ENCODE peak calls at places on chromosomes 13 and 19, in nine cellular contexts. One of them, this sample, is unnamed.

GRCh38 chr19:38335949-38336637 is 463 bp downstream of the CATSPERG start:
- DNase-seq in tibial artery: peak; percentile 97
- DNase-seq in CD8-positive, alpha-beta memory T cell: peak; percentile 93
- DNase-seq in heart left ventricle: peak; percentile 94
- DNase-seq in brain microvascular endothelial cell: peak; percentile 93
- DNase-seq in MM.1S: peak; percentile 96
- DNase-seq in GM23338: peak; percentile 98
- DNase-seq in substantia nigra: peak; percentile 87
- DNase-seq in aorta: peak; percentile 98
- DNase-seq in this sample: peak; percentile 96

GRCh38 chr19:29923653-29924052 is 18.4 kb upstream of the URI1 start:
- DNase-seq in heart left ventricle: no peak
- DNase-seq in substantia nigra: no peak
- DNase-seq in brain microvascular endothelial cell: no peak
- DNase-seq in aorta: no peak
- DNase-seq in GM23338: no peak
- DNase-seq in MM.1S: no peak
- DNase-seq in CD8-positive, alpha-beta memory T cell: no peak
- DNase-seq in tibial artery: no peak
- DNase-seq in this sample: no peak

GRCh38 chr19:5193192-5193591 is 147.4 kb downstream of the PTPRS start:
- DNase-seq in MM.1S: no peak
- DNase-seq in tibial artery: no peak
- DNase-seq in aorta: no peak
- DNase-seq in GM23338: peak; percentile 80
- DNase-seq in heart left ventricle: no peak
- DNase-seq in brain microvascular endothelial cell: no peak
- DNase-seq in CD8-positive, alpha-beta memory T cell: no peak
- DNase-seq in substantia nigra: peak; percentile 15
- DNase-seq in this sample: peak; percentile 98

GRCh38 chr19:40465025-40465780 is at the start of gene BLVRB:
- DNase-seq in brain microvascular endothelial cell: peak; percentile 58
- DNase-seq in aorta: no peak
- DNase-seq in heart left ventricle: no peak
- DNase-seq in CD8-positive, alpha-beta memory T cell: peak; percentile 14
- DNase-seq in tibial artery: no peak
- DNase-seq in GM23338: peak; percentile 19
- DNase-seq in MM.1S: peak; percentile 26
- DNase-seq in substantia nigra: no peak
- DNase-seq in this sample: no peak

GRCh38 chr19:33684550-33685303 is 63.0 kb downstream of the CHST8 start:
- DNase-seq in tibial artery: peak; percentile 39
- DNase-seq in aorta: peak; percentile 62
- DNase-seq in substantia nigra: no peak
- DNase-seq in CD8-positive, alpha-beta memory T cell: no peak
- DNase-seq in MM.1S: no peak
- DNase-seq in GM23338: no peak
- DNase-seq in heart left ventricle: no peak
- DNase-seq in brain microvascular endothelial cell: no peak
- DNase-seq in this sample: peak; percentile 54

GRCh38 chr13:98285317-98285716 is 108.2 kb upstream of the RNF113B start:
- DNase-seq in MM.1S: no peak
- DNase-seq in heart left ventricle: no peak
- DNase-seq in tibial artery: no peak
- DNase-seq in substantia nigra: no peak
- DNase-seq in brain microvascular endothelial cell: no peak
- DNase-seq in aorta: no peak
- DNase-seq in GM23338: no peak
- DNase-seq in CD8-positive, alpha-beta memory T cell: no peak
- DNase-seq in this sample: no peak

GRCh38 chr13:79393564-79394249 is 12.3 kb downstream of the RBM26 start:
- DNase-seq in brain microvascular endothelial cell: peak; percentile 45
- DNase-seq in substantia nigra: no peak
- DNase-seq in aorta: no peak
- DNase-seq in GM23338: no peak
- DNase-seq in tibial artery: no peak
- DNase-seq in MM.1S: peak; percentile 51
- DNase-seq in heart left ventricle: no peak
- DNase-seq in CD8-positive, alpha-beta memory T cell: no peak
- DNase-seq in this sample: no peak

GRCh38 chr19:1113986-1114483 is 10.2 kb downstream of the GPX4 start:
- DNase-seq in brain microvascular endothelial cell: no peak
- DNase-seq in tibial artery: no peak
- DNase-seq in substantia nigra: no peak
- DNase-seq in MM.1S: no peak
- DNase-seq in heart left ventricle: no peak
- DNase-seq in GM23338: no peak
- DNase-seq in aorta: no peak
- DNase-seq in CD8-positive, alpha-beta memory T cell: no peak
- DNase-seq in this sample: no peak

GRCh38 chr13:63864171-63864902 is 2448.7 kb upstream of the PCDH20 start:
- DNase-seq in tibial artery: no peak
- DNase-seq in CD8-positive, alpha-beta memory T cell: no peak
- DNase-seq in brain microvascular endothelial cell: no peak
- DNase-seq in aorta: no peak
- DNase-seq in MM.1S: no peak
- DNase-seq in substantia nigra: no peak
- DNase-seq in GM23338: peak; percentile 3
- DNase-seq in heart left ventricle: no peak
- DNase-seq in this sample: no peak

GRCh38 chr19:54478677-54479266 is 5.7 kb upstream of the CDC42EP5 start:
- DNase-seq in GM23338: peak; percentile 93
- DNase-seq in aorta: peak; percentile 41
- DNase-seq in tibial artery: no peak
- DNase-seq in MM.1S: peak; percentile 51
- DNase-seq in heart left ventricle: no peak
- DNase-seq in substantia nigra: no peak
- DNase-seq in CD8-positive, alpha-beta memory T cell: no peak
- DNase-seq in brain microvascular endothelial cell: no peak
- DNase-seq in this sample: peak; percentile 93

GRCh38 chr19:41753159-41753558 is 2.2 kb upstream of the CEACAM6 start:
- DNase-seq in aorta: peak; percentile 83
- DNase-seq in GM23338: peak; percentile 85
- DNase-seq in tibial artery: no peak
- DNase-seq in brain microvascular endothelial cell: peak; percentile 2
- DNase-seq in MM.1S: peak; percentile 50
- DNase-seq in CD8-positive, alpha-beta memory T cell: peak; percentile 66
- DNase-seq in substantia nigra: no peak
- DNase-seq in heart left ventricle: no peak
- DNase-seq in this sample: peak; percentile 50

GRCh38 chr13:29679357-29680050 is 84.0 kb upstream of the SLC7A1 start:
- DNase-seq in CD8-positive, alpha-beta memory T cell: no peak
- DNase-seq in MM.1S: no peak
- DNase-seq in substantia nigra: no peak
- DNase-seq in brain microvascular endothelial cell: no peak
- DNase-seq in GM23338: no peak
- DNase-seq in aorta: no peak
- DNase-seq in tibial artery: no peak
- DNase-seq in heart left ventricle: peak; percentile 53
- DNase-seq in this sample: no peak

DNA sequence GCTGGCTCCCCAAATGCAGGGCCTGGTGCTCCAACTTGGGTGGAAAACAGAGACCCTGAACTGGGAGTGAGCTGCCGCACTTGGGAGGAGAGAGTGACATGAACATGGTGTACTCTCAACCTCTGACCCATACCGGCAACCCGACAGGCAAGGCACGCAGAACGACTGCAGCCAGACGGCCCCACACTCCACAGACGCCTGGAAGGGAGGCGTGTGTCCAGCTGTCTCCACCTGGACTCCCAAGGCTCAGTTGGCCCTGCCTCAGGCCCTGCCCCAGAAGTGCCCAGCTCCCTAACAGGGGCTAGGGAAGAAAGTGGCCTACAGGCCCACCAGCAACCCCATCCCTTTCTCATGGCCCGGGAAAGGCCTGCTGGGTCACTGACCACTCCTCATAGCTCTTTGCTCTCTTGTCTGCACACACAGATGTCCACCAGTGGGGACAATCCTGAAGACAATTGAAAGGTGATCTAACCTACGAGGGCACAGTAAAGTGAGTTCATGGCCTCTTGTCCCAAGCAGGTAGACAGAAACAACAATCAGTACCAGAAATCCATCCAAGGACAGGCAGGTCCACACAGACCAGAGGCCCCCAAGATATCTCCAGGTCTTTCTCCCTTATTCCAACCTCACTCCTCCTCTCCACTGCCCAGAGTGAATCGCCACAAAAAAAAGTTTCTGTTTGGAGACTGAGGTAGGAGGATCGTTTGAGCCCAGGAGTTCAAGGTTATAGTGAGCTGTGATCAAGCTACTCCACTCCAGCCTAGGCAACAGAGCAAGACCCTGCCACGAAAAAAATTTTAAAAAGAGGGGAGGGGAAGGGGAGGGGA is 28.2 kb downstream of the ELL start:
- DNase-seq in tibial artery: no peak
- DNase-seq in aorta: no peak
- DNase-seq in brain microvascular endothelial cell: no peak
- DNase-seq in CD8-positive, alpha-beta memory T cell: no peak
- DNase-seq in MM.1S: no peak
- DNase-seq in heart left ventricle: no peak
- DNase-seq in substantia nigra: no peak
- DNase-seq in GM23338: no peak
- DNase-seq in this sample: no peak
- H3K27ac ChIP-seq in tibial artery: no peak overlapping the region
- H3K27ac ChIP-seq in aorta: no peak overlapping the region
- H3K27ac ChIP-seq in brain microvascular endothelial cell: no peak overlapping the region
- H3K27ac ChIP-seq in CD8-positive, alpha-beta memory T cell: peak overlapping the region; percentile 87
- H3K27ac ChIP-seq in MM.1S: no peak overlapping the region
- H3K27ac ChIP-seq in heart left ventricle: peak overlapping the region; percentile 73
- H3K27ac ChIP-seq in substantia nigra: no peak overlapping the region
- H3K27ac ChIP-seq in GM23338: no peak overlapping the region
- H3K27ac ChIP-seq in this sample: no peak overlapping the region

DNA sequence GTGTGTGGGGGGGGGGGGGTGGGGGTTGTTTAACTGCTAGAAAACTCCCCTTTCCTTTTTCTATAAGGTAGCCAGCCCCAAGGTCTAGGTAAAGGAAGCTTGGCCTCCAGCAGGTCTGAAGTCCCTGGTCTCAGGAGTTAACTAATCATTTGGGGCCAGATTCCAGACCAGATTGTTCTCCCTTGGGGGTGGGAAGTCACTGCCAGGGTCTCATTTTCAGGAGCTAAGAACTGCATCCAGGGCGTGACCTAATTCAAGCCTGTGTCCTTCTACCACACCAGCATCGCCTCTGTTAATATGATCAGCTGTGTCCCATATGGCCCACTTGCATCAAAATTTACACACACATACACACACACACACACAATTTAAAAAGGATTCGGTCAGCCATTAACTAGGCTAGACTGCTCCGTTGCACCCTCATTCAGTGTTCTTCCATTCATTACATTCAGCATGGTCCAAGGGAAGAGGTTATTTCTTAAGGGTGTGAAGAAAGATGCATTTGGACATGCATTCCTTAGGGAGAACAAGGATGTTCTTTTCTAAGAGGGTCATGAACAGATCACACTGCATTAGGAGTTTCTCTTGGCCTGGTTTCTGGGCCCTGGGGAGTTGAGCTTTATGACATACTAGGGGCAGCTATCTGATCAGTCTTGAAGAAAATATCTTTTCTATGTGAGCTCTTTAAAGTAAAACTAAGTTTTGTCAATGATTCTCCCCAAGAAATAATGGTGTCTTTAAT is 91.0 kb downstream of the FGF14 start:
- DNase-seq in MM.1S: no peak
- DNase-seq in substantia nigra: no peak
- DNase-seq in heart left ventricle: peak; percentile 9
- DNase-seq in brain microvascular endothelial cell: no peak
- DNase-seq in aorta: no peak
- DNase-seq in CD8-positive, alpha-beta memory T cell: no peak
- DNase-seq in tibial artery: peak; percentile 69
- DNase-seq in GM23338: no peak
- DNase-seq in this sample: no peak
- H3K27ac ChIP-seq in MM.1S: no peak overlapping the region
- H3K27ac ChIP-seq in substantia nigra: no peak overlapping the region
- H3K27ac ChIP-seq in heart left ventricle: peak overlapping the region; percentile 59
- H3K27ac ChIP-seq in brain microvascular endothelial cell: no peak overlapping the region
- H3K27ac ChIP-seq in aorta: peak overlapping the region; percentile 0
- H3K27ac ChIP-seq in CD8-positive, alpha-beta memory T cell: no peak overlapping the region
- H3K27ac ChIP-seq in tibial artery: no peak overlapping the region
- H3K27ac ChIP-seq in GM23338: no peak overlapping the region
- H3K27ac ChIP-seq in this sample: no peak overlapping the region

DNA sequence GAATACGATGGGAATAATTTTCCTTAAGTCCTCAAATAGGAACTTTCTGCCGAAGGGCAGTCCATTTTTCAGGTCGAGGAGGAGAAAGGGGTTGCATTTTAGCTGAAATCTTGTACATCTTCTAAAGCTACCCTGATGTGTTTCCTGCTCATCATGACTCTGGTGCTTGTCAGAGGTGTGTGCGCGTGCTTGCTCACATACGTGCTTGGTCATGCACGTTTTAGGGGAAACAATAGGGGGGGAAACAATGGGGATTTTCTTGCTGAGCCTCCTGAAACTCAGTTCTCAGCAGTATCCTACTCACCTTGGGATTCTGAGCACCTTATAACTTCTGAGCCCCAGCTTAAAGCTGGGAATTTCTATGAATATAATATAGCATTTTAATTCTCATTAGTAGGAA is 44.7 kb downstream of the TM9SF2 start:
- DNase-seq in tibial artery: no peak
- DNase-seq in CD8-positive, alpha-beta memory T cell: no peak
- DNase-seq in MM.1S: no peak
- DNase-seq in heart left ventricle: no peak
- DNase-seq in aorta: no peak
- DNase-seq in GM23338: no peak
- DNase-seq in substantia nigra: no peak
- DNase-seq in brain microvascular endothelial cell: no peak
- DNase-seq in this sample: peak; percentile 9
- H3K27ac ChIP-seq in tibial artery: no peak overlapping the region
- H3K27ac ChIP-seq in CD8-positive, alpha-beta memory T cell: no peak overlapping the region
- H3K27ac ChIP-seq in MM.1S: no peak overlapping the region
- H3K27ac ChIP-seq in heart left ventricle: no peak overlapping the region
- H3K27ac ChIP-seq in aorta: no peak overlapping the region
- H3K27ac ChIP-seq in GM23338: peak overlapping the region; percentile 46
- H3K27ac ChIP-seq in substantia nigra: no peak overlapping the region
- H3K27ac ChIP-seq in brain microvascular endothelial cell: no peak overlapping the region
- H3K27ac ChIP-seq in this sample: no peak overlapping the region

GRCh38 chr13:95296326-95296939 is 4.8 kb downstream of the ABCC4 start:
- DNase-seq in tibial artery: no peak
- DNase-seq in MM.1S: peak; percentile 28
- DNase-seq in heart left ventricle: peak; percentile 28
- DNase-seq in GM23338: peak; percentile 80
- DNase-seq in substantia nigra: no peak
- DNase-seq in brain microvascular endothelial cell: no peak
- DNase-seq in CD8-positive, alpha-beta memory T cell: no peak
- DNase-seq in aorta: no peak
- DNase-seq in this sample: peak; percentile 65

GRCh38 chr13:95298971-95299627 is 2.2 kb downstream of the ABCC4 start:
- DNase-seq in brain microvascular endothelial cell: peak; percentile 40
- DNase-seq in heart left ventricle: no peak
- DNase-seq in tibial artery: no peak
- DNase-seq in GM23338: no peak
- DNase-seq in aorta: no peak
- DNase-seq in substantia nigra: no peak
- DNase-seq in CD8-positive, alpha-beta memory T cell: no peak
- DNase-seq in MM.1S: no peak
- DNase-seq in this sample: no peak

GRCh38 chr13:95301135-95301946 is at the start of gene ABCC4:
- DNase-seq in MM.1S: peak; percentile 76
- DNase-seq in heart left ventricle: peak; percentile 66
- DNase-seq in CD8-positive, alpha-beta memory T cell: peak; percentile 12
- DNase-seq in brain microvascular endothelial cell: peak; percentile 41
- DNase-seq in tibial artery: peak; percentile 73
- DNase-seq in GM23338: peak; percentile 84
- DNase-seq in substantia nigra: peak; percentile 23
- DNase-seq in aorta: peak; percentile 89
- DNase-seq in this sample: peak; percentile 91

GRCh38 chr13:95300625-95301134 is 571 bp downstream of the ABCC4 start:
- DNase-seq in brain microvascular endothelial cell: peak; percentile 20
- DNase-seq in substantia nigra: peak; percentile 19
- DNase-seq in tibial artery: peak; percentile 69
- DNase-seq in CD8-positive, alpha-beta memory T cell: peak; percentile 24
- DNase-seq in MM.1S: peak; percentile 46
- DNase-seq in aorta: peak; percentile 80
- DNase-seq in heart left ventricle: peak; percentile 52
- DNase-seq in GM23338: peak; percentile 70
- DNase-seq in this sample: peak; percentile 73

GRCh38 chr13:95298169-95298940 is 2.9 kb downstream of the ABCC4 start:
- DNase-seq in CD8-positive, alpha-beta memory T cell: no peak
- DNase-seq in GM23338: no peak
- DNase-seq in brain microvascular endothelial cell: no peak
- DNase-seq in heart left ventricle: no peak
- DNase-seq in MM.1S: no peak
- DNase-seq in substantia nigra: no peak
- DNase-seq in tibial artery: no peak
- DNase-seq in aorta: peak; percentile 7
- DNase-seq in this sample: no peak
- H3K27ac ChIP-seq in CD8-positive, alpha-beta memory T cell: no peak overlapping the region
- H3K27ac ChIP-seq in GM23338: no peak overlapping the region
- H3K27ac ChIP-seq in brain microvascular endothelial cell: no peak overlapping the region
- H3K27ac ChIP-seq in heart left ventricle: no peak overlapping the region
- H3K27ac ChIP-seq in MM.1S: no peak overlapping the region
- H3K27ac ChIP-seq in substantia nigra: no peak overlapping the region
- H3K27ac ChIP-seq in tibial artery: no peak overlapping the region
- H3K27ac ChIP-seq in aorta: no peak overlapping the region
- H3K27ac ChIP-seq in this sample: no peak overlapping the region